ENCODE peak calls at places on chromosomes 3 and 15, in four cellular contexts. F is right cardiac atrium; N is MCF 10A; B is activated naive CD4-positive, alpha-beta T cell treated with anti-CD3 and anti-CD28 coated beads, Interleukin-2, amount 50 U/mL, for 16 hours. K is an unnamed sample.

GRCh38 chr3:172317984-172318383 is 130.3 kb downstream of the GHSR start:
- DNase-seq in F (peak; percentile 68), N (peak; percentile 79), B (no peak), K (no peak)

GRCh38 chr3:101928890-101929289 is 79.6 kb downstream of the NFKBIZ start:
- DNase-seq in F (no peak), N (peak; percentile 53), B (no peak), K (peak; percentile 37)

GRCh38 chr3:39426321-39426720 is 19.8 kb downstream of the RPSA start:
- DNase-seq in F (no peak), N (no peak), B (no peak), K (no peak)

GRCh38 chr3:187319699-187320302 is 28.3 kb upstream of the MASP1 start:
- DNase-seq in F (peak; percentile 80), N (peak; percentile 77), B (peak; percentile 55), K (peak; percentile 14)

GRCh38 chr15:83655237-83655616 is 1.3 kb downstream of the ADAMTSL3 start:
- DNase-seq in F (peak; percentile 52), N (no peak), B (no peak), K (no peak)

GRCh38 chr3:150216041-150216811 is 191.9 kb upstream of the TSC22D2 start:
- DNase-seq in F (peak; percentile 86), N (peak; percentile 96), B (no peak), K (no peak)

GRCh38 chr3:12246758-12247157 is 42.1 kb upstream of the PPARG start:
- DNase-seq in F (no peak), N (no peak), B (no peak), K (no peak)

GRCh38 chr3:128922804-128923459 is 43.5 kb downstream of the ACAD9 start:
- DNase-seq in F (no peak), N (no peak), B (peak; percentile 51), K (no peak)

GRCh38 chr15:62119224-62119925 is 45.7 kb downstream of the C2CD4B start:
- DNase-seq in F (no peak), N (peak; percentile 94), B (peak; percentile 14), K (peak; percentile 98)

GRCh38 chr15:36331531-36332275 is 247.7 kb upstream of the CDIN1 start:
- DNase-seq in F (no peak), N (no peak), B (no peak), K (no peak)

K was measured in epithelial cell of prostate.